ENCODE peak calls at places on chromosomes 11 and 22, in eight cellular contexts. One of them, this sample, is unnamed.

GRCh38 chr11:133898031-133898769 is 52.9 kb upstream of the SPATA19 start:
- DNase-seq in activated CD4-positive, alpha-beta T cell treated with anti-CD3 and anti-CD28 coated beads for 4 hours: no peak
- DNase-seq in CD4-positive, alpha-beta T cell: no peak
- DNase-seq in NCI-H2171 treated with DMSO at 0.1 percent for 48 hours: no peak
- DNase-seq in GM12891: no peak
- DNase-seq in CD8-positive, alpha-beta T cell: no peak
- DNase-seq in skeletal muscle cell: no peak
- DNase-seq in amniotic stem cell: no peak
- DNase-seq in this sample: no peak

GRCh38 chr11:2898366-2899079 is 12.9 kb upstream of the CDKN1C start:
- DNase-seq in activated CD4-positive, alpha-beta T cell treated with anti-CD3 and anti-CD28 coated beads for 4 hours: peak; percentile 31
- DNase-seq in CD4-positive, alpha-beta T cell: peak; percentile 44
- DNase-seq in NCI-H2171 treated with DMSO at 0.1 percent for 48 hours: no peak
- DNase-seq in GM12891: no peak
- DNase-seq in CD8-positive, alpha-beta T cell: no peak
- DNase-seq in skeletal muscle cell: peak; percentile 58
- DNase-seq in amniotic stem cell: peak; percentile 60
- DNase-seq in this sample: no peak

GRCh38 chr22:38741166-38741565 is 14.6 kb downstream of the SUN2 start:
- DNase-seq in activated CD4-positive, alpha-beta T cell treated with anti-CD3 and anti-CD28 coated beads for 4 hours: no peak
- DNase-seq in CD4-positive, alpha-beta T cell: no peak
- DNase-seq in NCI-H2171 treated with DMSO at 0.1 percent for 48 hours: no peak
- DNase-seq in GM12891: no peak
- DNase-seq in CD8-positive, alpha-beta T cell: no peak
- DNase-seq in skeletal muscle cell: no peak
- DNase-seq in amniotic stem cell: no peak
- DNase-seq in this sample: no peak

GRCh38 chr11:71774603-71775222 is 58.3 kb upstream of the DEFB108B start:
- DNase-seq in activated CD4-positive, alpha-beta T cell treated with anti-CD3 and anti-CD28 coated beads for 4 hours: no peak
- DNase-seq in CD4-positive, alpha-beta T cell: no peak
- DNase-seq in NCI-H2171 treated with DMSO at 0.1 percent for 48 hours: no peak
- DNase-seq in GM12891: no peak
- DNase-seq in CD8-positive, alpha-beta T cell: no peak
- DNase-seq in skeletal muscle cell: no peak
- DNase-seq in amniotic stem cell: no peak
- DNase-seq in this sample: no peak

GRCh38 chr11:58334708-58335107 is 24.2 kb downstream of the OR5B17 start:
- DNase-seq in activated CD4-positive, alpha-beta T cell treated with anti-CD3 and anti-CD28 coated beads for 4 hours: no peak
- DNase-seq in CD4-positive, alpha-beta T cell: no peak
- DNase-seq in NCI-H2171 treated with DMSO at 0.1 percent for 48 hours: no peak
- DNase-seq in GM12891: no peak
- DNase-seq in CD8-positive, alpha-beta T cell: no peak
- DNase-seq in skeletal muscle cell: peak; percentile 80
- DNase-seq in amniotic stem cell: no peak
- DNase-seq in this sample: no peak

GRCh38 chr11:82775736-82776346 is 42.2 kb upstream of the FAM181B start:
- DNase-seq in activated CD4-positive, alpha-beta T cell treated with anti-CD3 and anti-CD28 coated beads for 4 hours: peak; percentile 6
- DNase-seq in CD4-positive, alpha-beta T cell: no peak
- DNase-seq in NCI-H2171 treated with DMSO at 0.1 percent for 48 hours: peak; percentile 1
- DNase-seq in GM12891: peak; percentile 26
- DNase-seq in CD8-positive, alpha-beta T cell: no peak
- DNase-seq in skeletal muscle cell: no peak
- DNase-seq in amniotic stem cell: no peak
- DNase-seq in this sample: peak; percentile 9

GRCh38 chr11:115980747-115981475 is 476.7 kb upstream of the CADM1 start:
- DNase-seq in activated CD4-positive, alpha-beta T cell treated with anti-CD3 and anti-CD28 coated beads for 4 hours: no peak
- DNase-seq in CD4-positive, alpha-beta T cell: no peak
- DNase-seq in NCI-H2171 treated with DMSO at 0.1 percent for 48 hours: no peak
- DNase-seq in GM12891: no peak
- DNase-seq in CD8-positive, alpha-beta T cell: no peak
- DNase-seq in skeletal muscle cell: no peak
- DNase-seq in amniotic stem cell: no peak
- DNase-seq in this sample: no peak

GRCh38 chr22:42673898-42674390 is 24.8 kb upstream of the CYB5R3 start:
- DNase-seq in activated CD4-positive, alpha-beta T cell treated with anti-CD3 and anti-CD28 coated beads for 4 hours: no peak
- DNase-seq in CD4-positive, alpha-beta T cell: no peak
- DNase-seq in NCI-H2171 treated with DMSO at 0.1 percent for 48 hours: no peak
- DNase-seq in GM12891: no peak
- DNase-seq in CD8-positive, alpha-beta T cell: no peak
- DNase-seq in skeletal muscle cell: no peak
- DNase-seq in amniotic stem cell: no peak
- DNase-seq in this sample: no peak

GRCh38 chr11:46916251-46916650 is 2.1 kb downstream of the LRP4 start:
- DNase-seq in activated CD4-positive, alpha-beta T cell treated with anti-CD3 and anti-CD28 coated beads for 4 hours: no peak
- DNase-seq in CD4-positive, alpha-beta T cell: no peak
- DNase-seq in NCI-H2171 treated with DMSO at 0.1 percent for 48 hours: no peak
- DNase-seq in GM12891: no peak
- DNase-seq in CD8-positive, alpha-beta T cell: no peak
- DNase-seq in skeletal muscle cell: peak; percentile 20
- DNase-seq in amniotic stem cell: no peak
- DNase-seq in this sample: no peak